ENCODE peak calls at places on chromosomes 2 and 18, in seven cellular contexts. P, H, G, A, I, L and Y are unnamed samples. For H3K4me1, the result is how much of the 10 kb centered on the place peaks cover.

GRCh38 chr2:96265349-96265839 is 403 bp downstream of the TMEM127 start:
- DNase-seq in P (peak), H (no peak), G (peak), A (no peak), I (peak), L (no peak), Y (no peak)

GRCh38 chr2:98615481-98615880 is 7.1 kb downstream of the UNC50 start:
- DNase-seq in P (no peak), H (no peak), G (no peak), A (no peak), I (no peak), L (no peak), Y (no peak)

GRCh38 chr18:63366270-63366990 is 576 bp downstream of the KDSR start:
- DNase-seq in P (peak), H (peak), G (no peak), A (peak), I (peak), L (peak), Y (peak)

GRCh38 chr18:48037481-48038271 is 107.2 kb upstream of the SMAD2 start:
- DNase-seq in P (no peak), H (no peak), G (no peak), A (peak), I (peak), L (peak), Y (no peak)

GRCh38 chr2:44952143-44952805 is 10.8 kb downstream of the SIX3 start:
- DNase-seq in P (no peak), H (peak), G (no peak), A (no peak), I (peak), L (no peak), Y (no peak)

GRCh38 chr2:204407209-204408070 is 137.8 kb upstream of the PARD3B start:
- DNase-seq in P (no peak), H (peak), G (no peak), A (no peak), I (no peak), L (no peak), Y (no peak)

GRCh38 chr2:234583331-234583730 is 86.5 kb upstream of the ARL4C start:
- DNase-seq in P (no peak), H (no peak), G (no peak), A (no peak), I (no peak), L (no peak), Y (no peak)

GRCh38 chr18:36903215-36903928 is 74.4 kb downstream of the KIAA1328 start:
- DNase-seq in P (no peak), H (peak), G (no peak), A (no peak), I (no peak), L (no peak), Y (no peak)

GRCh38 chr2:190722061-190722759 is 73.3 kb downstream of the NAB1 start:
- DNase-seq in P (no peak), H (no peak), G (no peak), A (no peak), I (no peak), L (no peak), Y (no peak)

GRCh38 chr2:175203621-175204496 is 22.3 kb upstream of the ATP5MC3 start:
- DNase-seq in P (no peak), H (peak), G (no peak), A (no peak), I (peak), L (peak), Y (no peak)

GRCh38 chr18:34158881-34159690 is 65.6 kb downstream of the NOL4 start:
- DNase-seq in P (peak), H (peak), G (no peak), A (peak), I (peak), L (peak), Y (no peak)

GRCh38 chr2:173187911-173188788 is 112.5 kb downstream of the MAP3K20 start:
- DNase-seq in P (no peak), H (peak), G (no peak), A (no peak), I (no peak), L (no peak), Y (no peak)

GRCh38 chr18:9153281-9153680 is 16.7 kb downstream of the ANKRD12 start:
- DNase-seq in P (no peak), H (no peak), G (no peak), A (no peak), I (no peak), L (no peak), Y (no peak)

GRCh38 chr2:105789745-105790466 is 45.2 kb downstream of the NCK2 start:
- DNase-seq in P (no peak), H (peak), G (no peak), A (peak), I (no peak), L (no peak), Y (no peak)

GRCh38 chr2:16653799-16654198 is 11.8 kb downstream of the CYRIA start:
- DNase-seq in P (no peak), H (no peak), G (no peak), A (peak), I (no peak), L (no peak), Y (no peak)

GRCh38 chr2:118112771-118113334 is 24.6 kb downstream of the INSIG2 start:
- DNase-seq in P (no peak), H (peak), G (no peak), A (no peak), I (no peak), L (no peak), Y (no peak)

GRCh38 chr2:61887684-61888303 is 662 bp downstream of the CCT4 start:
- DNase-seq in P (no peak), H (peak), G (no peak), A (no peak), I (no peak), L (no peak), Y (no peak)

GRCh38 chr2:85706604-85707296 is 12.6 kb downstream of the GNLY start:
- DNase-seq in P (no peak), H (no peak), G (no peak), A (no peak), I (no peak), L (no peak), Y (no peak)

GRCh38 chr18:48052291-48052840 is 121.9 kb upstream of the SMAD2 start:
- DNase-seq in P (no peak), H (no peak), G (no peak), A (no peak), I (no peak), L (peak), Y (no peak)

DNA sequence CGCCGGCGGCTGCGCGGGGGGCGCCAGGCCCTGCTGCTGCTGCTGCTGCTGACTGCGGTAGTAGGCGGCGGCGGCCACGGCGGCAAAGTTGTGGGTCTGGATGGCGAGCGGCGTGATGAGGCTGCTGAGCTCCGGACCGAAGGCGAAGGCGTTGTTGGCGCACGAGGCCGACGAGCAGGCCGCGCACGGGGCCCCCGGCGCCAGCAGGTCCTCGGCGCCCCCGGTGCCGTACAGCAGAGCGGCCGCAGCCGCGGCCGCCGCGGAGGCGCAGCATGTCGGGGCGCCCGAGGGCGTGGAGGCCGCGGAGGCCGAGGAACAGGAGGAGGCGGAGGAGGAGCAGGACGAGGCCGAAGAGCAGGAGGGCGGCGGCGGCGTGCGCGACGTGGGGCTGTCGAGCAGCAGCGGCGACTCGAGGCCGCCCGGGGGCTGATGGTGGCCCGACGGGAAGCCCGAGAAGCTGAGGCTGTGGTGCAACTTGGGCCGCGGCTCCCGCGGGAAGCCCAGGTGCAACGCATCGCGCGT is 1.8 kb downstream of the ZFP36L2 start:
- DNase-seq in P (peak), H (peak), G (no peak), A (no peak), I (no peak), L (peak), Y (no peak)
- TF ChIP-seq POLR2A in P (no peak), H (no peak), G (peak), A (no peak), I (no peak), L (no peak), Y (no peak)

DNA sequence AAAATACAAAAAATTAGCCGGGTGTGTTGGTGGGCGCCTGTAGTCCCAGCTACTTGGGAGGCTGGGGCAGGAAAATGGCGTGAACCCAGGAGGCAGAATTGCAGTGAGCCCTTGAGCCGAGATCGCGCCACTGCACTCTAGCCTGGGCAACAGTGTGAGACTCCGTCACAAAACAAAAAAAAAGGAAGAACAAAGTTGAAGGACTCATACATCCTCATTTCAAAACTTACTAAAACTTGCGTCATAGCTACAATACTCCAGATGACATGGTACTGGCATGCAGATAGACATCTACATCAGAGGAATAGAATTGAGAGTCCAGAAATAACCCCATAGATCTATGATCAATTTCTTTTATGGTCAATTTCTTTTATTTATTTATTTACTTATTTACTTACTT is 13.6 kb upstream of the CYP27C1 start:
- DNase-seq in P (no peak), H (no peak), G (no peak), A (no peak), I (no peak), L (no peak), Y (no peak)
- H3K4me1 ChIP-seq in P (under half), H (under half), G (under half), A (under half), I (under half), L (under half), Y (under half)

GRCh38 chr2:50729306-50730105 is 302.4 kb downstream of the NRXN1 start:
- DNase-seq in P (no peak), H (no peak), G (no peak), A (no peak), I (no peak), L (no peak), Y (no peak)
- TF ChIP-seq POLR2A in P (no peak), H (no peak), G (no peak), A (no peak), I (no peak), L (no peak), Y (no peak)

GRCh38 chr18:55500316-55501086 is 87.5 kb downstream of the TCF4 start:
- DNase-seq in P (no peak), H (peak), G (no peak), A (no peak), I (no peak), L (no peak), Y (no peak)

GRCh38 chr18:55497825-55498403 is 90.1 kb downstream of the TCF4 start:
- DNase-seq in P (no peak), H (no peak), G (no peak), A (no peak), I (no peak), L (no peak), Y (no peak)

GRCh38 chr18:55501594-55502345 is 86.2 kb downstream of the TCF4 start:
- DNase-seq in P (no peak), H (peak), G (no peak), A (no peak), I (no peak), L (no peak), Y (no peak)

GRCh38 chr18:55502346-55502710 is 85.7 kb downstream of the TCF4 start:
- DNase-seq in P (no peak), H (no peak), G (no peak), A (no peak), I (no peak), L (no peak), Y (no peak)

GRCh38 chr18:55499526-55499925 is 88.5 kb downstream of the TCF4 start:
- DNase-seq in P (no peak), H (no peak), G (no peak), A (no peak), I (no peak), L (no peak), Y (no peak)
- H3K4me1 ChIP-seq in P (under half), H (under half), G (under half), A (under half), I (under half), L (under half), Y (under half)

DNA sequence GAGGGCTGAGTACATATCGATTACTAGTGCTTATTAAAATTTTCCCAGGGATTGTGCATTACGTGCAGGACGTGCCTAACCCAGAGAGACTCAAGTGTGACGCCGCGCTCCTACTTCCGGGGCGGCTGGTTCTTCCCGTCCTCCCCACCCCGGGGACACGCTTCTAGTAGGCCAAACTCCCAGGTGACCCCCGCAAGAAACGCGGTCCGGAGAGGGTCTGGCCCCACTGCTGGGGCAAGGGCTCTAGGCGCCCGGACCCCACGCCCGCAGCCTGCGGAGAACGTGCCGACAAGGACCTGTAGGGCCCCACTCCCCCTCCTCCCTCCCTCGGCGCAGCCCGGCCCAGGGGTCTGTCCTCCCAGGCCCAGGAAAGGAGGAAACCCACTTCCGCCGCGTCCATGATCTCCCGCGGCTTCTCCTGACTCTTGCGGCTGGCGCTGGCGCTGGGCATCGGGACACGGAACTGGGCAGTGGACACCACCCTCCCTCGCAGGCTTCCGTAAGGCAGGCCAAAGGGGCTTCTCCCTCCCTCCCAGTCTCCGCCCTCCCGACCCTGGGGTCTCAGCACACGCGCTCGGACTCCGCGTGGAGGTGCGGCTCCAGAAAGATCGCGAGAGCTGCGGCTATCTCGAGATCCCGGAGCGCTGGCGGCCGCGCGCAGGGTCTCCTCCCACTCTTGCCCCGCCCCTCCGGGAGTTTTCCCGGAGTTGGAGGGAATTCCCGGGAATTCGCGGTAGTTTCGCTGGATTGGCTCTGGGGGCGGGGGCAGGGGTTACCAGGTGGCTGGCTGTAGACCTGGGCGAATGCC is at the start of gene DARS1:
- DNase-seq in P (peak), H (peak), G (peak), A (peak), I (peak), L (peak), Y (peak)
- TF ChIP-seq POLR2A in P (no peak), H (peak), G (peak), A (peak), I (peak), L (peak), Y (peak)